ENCODE peak calls at places on chromosomes 6 and 20, in six cellular contexts. K, V, B, S, Y and O are unnamed samples.

GRCh38 chr6:41502607-41503434 is 43.4 kb upstream of the FOXP4 start:
- DNase-seq in K (no peak), V (no peak), B (peak), S (no peak), Y (no peak), O (no peak)

GRCh38 chr6:113651920-113652319 is 205.2 kb upstream of the MARCKS start:
- DNase-seq in K (no peak), V (no peak), B (no peak), S (no peak), Y (no peak), O (no peak)

GRCh38 chr6:14430218-14430617 is 312.6 kb downstream of the CD83 start:
- DNase-seq in K (no peak), V (no peak), B (no peak), S (no peak), Y (no peak), O (no peak)

GRCh38 chr6:35602133-35602946 is 86.4 kb downstream of the FKBP5 start:
- DNase-seq in K (no peak), V (no peak), B (no peak), S (no peak), Y (no peak), O (no peak)

GRCh38 chr6:78867020-78867369 is 356 bp upstream of the IRAK1BP1 start:
- DNase-seq in K (no peak), V (no peak), B (no peak), S (no peak), Y (no peak), O (no peak)

GRCh38 chr6:95601133-95601532 is 23.8 kb downstream of the MANEA start:
- DNase-seq in K (no peak), V (no peak), B (no peak), S (no peak), Y (no peak), O (no peak)

GRCh38 chr20:22795897-22796296 is 211.5 kb upstream of the FOXA2 start:
- DNase-seq in K (no peak), V (peak), B (peak), S (no peak), Y (no peak), O (peak)

GRCh38 chr6:95742895-95743294 is 165.6 kb downstream of the MANEA start:
- DNase-seq in K (no peak), V (no peak), B (no peak), S (no peak), Y (no peak), O (no peak)

GRCh38 chr20:36082516-36082915 is 72.0 kb upstream of the EPB41L1 start:
- DNase-seq in K (no peak), V (no peak), B (no peak), S (no peak), Y (no peak), O (no peak)

GRCh38 chr6:138509371-138509770 is 10.1 kb upstream of the NHSL1 start:
- DNase-seq in K (no peak), V (no peak), B (peak), S (peak), Y (peak), O (no peak)

GRCh38 chr6:36999467-37000125 is 5.9 kb upstream of the FGD2 start:
- DNase-seq in K (no peak), V (no peak), B (no peak), S (no peak), Y (no peak), O (no peak)

GRCh38 chr6:147311218-147311617 is 107.0 kb downstream of the STXBP5 start:
- DNase-seq in K (no peak), V (no peak), B (no peak), S (no peak), Y (no peak), O (no peak)

GRCh38 chr6:136846046-136846445 is 23.7 kb downstream of the PEX7 start:
- DNase-seq in K (no peak), V (peak), B (no peak), S (no peak), Y (no peak), O (no peak)

GRCh38 chr6:44265843-44266233 is 487 bp upstream of the NFKBIE start:
- DNase-seq in K (no peak), V (no peak), B (no peak), S (no peak), Y (no peak), O (no peak)

GRCh38 chr6:18246205-18246604 is 18.1 kb downstream of the DEK start:
- DNase-seq in K (no peak), V (no peak), B (no peak), S (no peak), Y (no peak), O (no peak)

GRCh38 chr20:10728873-10729670 is 55.3 kb upstream of the JAG1 start:
- DNase-seq in K (no peak), V (no peak), B (no peak), S (no peak), Y (no peak), O (no peak)

GRCh38 chr6:21739838-21740237 is 146.3 kb downstream of the SOX4 start:
- DNase-seq in K (no peak), V (no peak), B (no peak), S (no peak), Y (no peak), O (no peak)

GRCh38 chr6:34239240-34239825 is 2.7 kb downstream of the HMGA1 start:
- DNase-seq in K (no peak), V (no peak), B (no peak), S (no peak), Y (no peak), O (no peak)

GRCh38 chr6:3749390-3749978 is 2.0 kb downstream of the PXDC1 start:
- DNase-seq in K (no peak), V (no peak), B (no peak), S (no peak), Y (no peak), O (no peak)

GRCh38 chr6:23145801-23146200 is 576.4 kb downstream of the HDGFL1 start:
- DNase-seq in K (no peak), V (peak), B (no peak), S (no peak), Y (no peak), O (no peak)

GRCh38 chr6:31582230-31582601 is at the start of gene LTB:
- DNase-seq in K (no peak), V (no peak), B (no peak), S (peak), Y (peak), O (no peak)

GRCh38 chr20:45933231-45934045 is 1.0 kb upstream of the PCIF1 start:
- DNase-seq in K (peak), V (peak), B (peak), S (peak), Y (peak), O (no peak)

GRCh38 chr20:38369387-38369786 is 23.1 kb downstream of the LBP start:
- DNase-seq in K (no peak), V (no peak), B (no peak), S (no peak), Y (no peak), O (no peak)

GRCh38 chr6:44265003-44265842 is at the start of gene NFKBIE:
- DNase-seq in K (peak), V (peak), B (peak), S (peak), Y (peak), O (peak)

GRCh38 chr6:18468162-18468843 is 81.2 kb downstream of the RNF144B start:
- DNase-seq in K (no peak), V (no peak), B (no peak), S (no peak), Y (no peak), O (no peak)

GRCh38 chr6:152952866-152953509 is 29.9 kb downstream of the FBXO5 start:
- DNase-seq in K (no peak), V (peak), B (no peak), S (no peak), Y (no peak), O (no peak)

GRCh38 chr6:69044534-69044933 is 409.5 kb downstream of the ADGRB3 start:
- DNase-seq in K (no peak), V (no peak), B (no peak), S (no peak), Y (no peak), O (no peak)

GRCh38 chr6:125197795-125198269 is 44.3 kb downstream of the TPD52L1 start:
- DNase-seq in K (no peak), V (peak), B (peak), S (no peak), Y (no peak), O (peak)

GRCh38 chr6:110440026-110440425 is 24.7 kb upstream of the DDO start:
- DNase-seq in K (no peak), V (no peak), B (no peak), S (no peak), Y (no peak), O (no peak)

GRCh38 chr6:133646021-133646682 is 242.8 kb upstream of the TCF21 start:
- DNase-seq in K (no peak), V (peak), B (no peak), S (no peak), Y (no peak), O (no peak)

GRCh38 chr6:24883618-24884017 is 52.1 kb downstream of the RIPOR2 start:
- DNase-seq in K (no peak), V (peak), B (no peak), S (no peak), Y (no peak), O (no peak)

GRCh38 chr6:366389-366788 is 25.2 kb upstream of the IRF4 start:
- DNase-seq in K (no peak), V (no peak), B (no peak), S (no peak), Y (no peak), O (no peak)